ENCODE peak calls at places on chromosomes 4 and X, in ten cellular contexts. K is body of pancreas; W is psoas muscle; O is mammary epithelial cell; S is mesenchymal stem cell; I is fibroblast of lung; A is right lobe of liver; C is CD8-positive, alpha-beta memory T cell; E is right cardiac atrium; Q is NT2/D1. H is an unnamed sample. For H3K4me1 and H3K9me3, the result is how much of the 10 kb centered on the place peaks cover.

GRCh38 chr4:1470816-1471442 is 64.7 kb upstream of the NKX1-1 start:
- DNase-seq in K (no peak), W (peak), O (no peak), S (no peak), I (no peak), A (peak), C (no peak), E (no peak), Q (no peak), H (no peak)

GRCh38 chr4:5963611-5964010 is 54.6 kb downstream of the C4orf50 start:
- DNase-seq in K (no peak), W (no peak), O (no peak), S (no peak), I (no peak), A (no peak), C (no peak), E (no peak), Q (peak), H (no peak)

GRCh38 chrX:23554304-23554703 is 113.0 kb upstream of the PRDX4 start:
- DNase-seq in K (no peak), W (no peak), O (peak), S (peak), I (peak), A (no peak), C (no peak), E (no peak), Q (peak), H (peak)

GRCh38 chr4:33625762-33626161 is 2618.6 kb downstream of the ARAP2 start:
- DNase-seq in K (no peak), W (no peak), O (no peak), S (no peak), I (peak), A (no peak), C (no peak), E (no peak), Q (no peak), H (no peak)

GRCh38 chr4:185265942-185266341 is 56.5 kb downstream of the SNX25 start:
- DNase-seq in K (no peak), W (no peak), O (peak), S (peak), I (peak), A (no peak), C (no peak), E (no peak), Q (no peak), H (peak)

GRCh38 chr4:37767546-37767945 is 58.9 kb upstream of the PGM2 start:
- DNase-seq in K (peak), W (peak), O (peak), S (no peak), I (peak), A (no peak), C (no peak), E (peak), Q (no peak), H (peak)

GRCh38 chrX:103608305-103608963 is 671 bp downstream of the TCEAL3 start:
- DNase-seq in K (peak), W (peak), O (no peak), S (peak), I (no peak), A (no peak), C (no peak), E (peak), Q (no peak), H (peak)

GRCh38 chr4:531076-531475 is 32.1 kb downstream of the PIGG start:
- DNase-seq in K (no peak), W (no peak), O (no peak), S (no peak), I (no peak), A (no peak), C (no peak), E (no peak), Q (no peak), H (no peak)

GRCh38 chrX:2732076-2732475 is 19.8 kb upstream of the XG start:
- DNase-seq in K (no peak), W (no peak), O (no peak), S (no peak), I (no peak), A (no peak), C (no peak), E (no peak), Q (no peak), H (no peak)

GRCh38 chr4:25021206-25021605 is 9.5 kb downstream of the LGI2 start:
- DNase-seq in K (no peak), W (no peak), O (no peak), S (no peak), I (peak), A (no peak), C (no peak), E (no peak), Q (no peak), H (peak)

GRCh38 chr4:16000708-16001483 is 37.9 kb upstream of the FGFBP2 start:
- DNase-seq in K (no peak), W (no peak), O (no peak), S (no peak), I (no peak), A (no peak), C (no peak), E (peak), Q (no peak), H (no peak)

GRCh38 chr4:82097504-82097903 is 276.3 kb downstream of the HNRNPD start:
- DNase-seq in K (no peak), W (no peak), O (no peak), S (no peak), I (no peak), A (no peak), C (no peak), E (no peak), Q (no peak), H (no peak)

GRCh38 chrX:64792598-64793337 is 183.5 kb downstream of the ZC4H2 start:
- DNase-seq in K (no peak), W (no peak), O (no peak), S (no peak), I (no peak), A (peak), C (no peak), E (no peak), Q (peak), H (no peak)

GRCh38 chr4:77065382-77065781 is 10.4 kb downstream of the CCNI start:
- DNase-seq in K (no peak), W (no peak), O (peak), S (peak), I (no peak), A (no peak), C (no peak), E (no peak), Q (no peak), H (peak)

GRCh38 chrX:46630141-46630540 is 56.6 kb downstream of the CHST7 start:
- DNase-seq in K (no peak), W (no peak), O (no peak), S (peak), I (peak), A (no peak), C (no peak), E (no peak), Q (no peak), H (peak)

GRCh38 chr4:113153529-113154101 is 104.2 kb downstream of the ANK2 start:
- DNase-seq in K (no peak), W (no peak), O (peak), S (no peak), I (peak), A (no peak), C (no peak), E (no peak), Q (no peak), H (peak)

GRCh38 chr4:122577808-122578781 is 42.8 kb downstream of the IL21 start:
- DNase-seq in K (peak), W (no peak), O (peak), S (peak), I (peak), A (no peak), C (peak), E (no peak), Q (no peak), H (peak)

GRCh38 chrX:11331788-11332187 is 38.6 kb downstream of the AMELX start:
- DNase-seq in K (no peak), W (no peak), O (no peak), S (no peak), I (no peak), A (no peak), C (no peak), E (no peak), Q (no peak), H (no peak)
- H3K4me3 ChIP-seq in K (no peak), W (no peak), O (no peak), S (no peak), I (no peak), A (no peak), C (no peak), E (no peak), Q (no peak), H (no peak)

GRCh38 chr4:187615972-187616371 is 379.6 kb upstream of the ZFP42 start:
- DNase-seq in K (no peak), W (no peak), O (no peak), S (no peak), I (no peak), A (no peak), C (no peak), E (no peak), Q (no peak), H (no peak)
- H3K4me1 ChIP-seq in K (under half), W (under half), O (under half), S (under half), I (under half), A (under half), C (under half), E (under half), Q (under half), H (under half)

GRCh38 chrX:86322913-86323312 is 174.7 kb downstream of the DACH2 start:
- DNase-seq in K (no peak), W (no peak), O (no peak), S (no peak), I (no peak), A (no peak), C (no peak), E (no peak), Q (no peak), H (no peak)
- H3K9me3 ChIP-seq in K (under half), W (under half), O (under half), S (under half), I (under half), A (under half), C (under half), E (under half), Q (under half), H (under half)

DNA sequence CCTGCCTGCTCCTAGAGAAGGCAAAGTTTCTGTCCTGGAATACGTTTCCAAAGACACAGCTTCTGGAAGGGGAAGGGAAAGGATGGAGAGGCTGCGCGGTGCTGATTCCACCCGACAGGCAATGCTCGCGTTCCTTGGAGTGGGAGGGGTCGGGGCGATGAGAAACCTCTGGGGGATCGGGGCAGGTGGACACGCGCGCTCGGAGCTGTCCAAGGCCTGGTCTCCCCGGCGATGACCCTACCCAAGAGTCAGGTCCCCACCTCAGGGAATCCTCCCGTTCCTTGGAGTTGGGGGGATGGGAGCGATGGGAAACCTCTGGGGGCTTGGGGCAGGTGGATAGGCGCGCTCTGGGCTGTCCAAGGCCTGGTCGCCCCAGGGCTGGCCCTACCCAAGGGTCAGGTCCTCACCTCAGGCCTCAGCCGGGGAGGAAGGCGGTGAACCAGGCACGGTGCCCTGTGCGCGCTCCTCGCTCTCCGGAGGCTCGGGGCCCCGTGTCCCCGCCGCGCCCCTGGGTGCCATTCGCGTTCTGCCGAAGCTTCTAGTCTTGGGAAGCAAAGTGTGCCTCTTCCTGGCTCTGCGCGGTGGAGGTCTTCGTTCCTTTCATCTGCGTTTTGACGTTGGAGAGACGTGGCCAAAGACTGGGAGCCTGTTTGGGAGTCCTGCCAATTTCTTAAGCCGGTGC is 10.6 kb upstream of the SHOX start:
- DNase-seq in K (no peak), W (no peak), O (no peak), S (no peak), I (no peak), A (peak), C (no peak), E (no peak), Q (no peak), H (no peak)
- H3K4me3 ChIP-seq in K (no peak), W (no peak), O (no peak), S (no peak), I (no peak), A (no peak), C (no peak), E (no peak), Q (peak), H (no peak)

DNA sequence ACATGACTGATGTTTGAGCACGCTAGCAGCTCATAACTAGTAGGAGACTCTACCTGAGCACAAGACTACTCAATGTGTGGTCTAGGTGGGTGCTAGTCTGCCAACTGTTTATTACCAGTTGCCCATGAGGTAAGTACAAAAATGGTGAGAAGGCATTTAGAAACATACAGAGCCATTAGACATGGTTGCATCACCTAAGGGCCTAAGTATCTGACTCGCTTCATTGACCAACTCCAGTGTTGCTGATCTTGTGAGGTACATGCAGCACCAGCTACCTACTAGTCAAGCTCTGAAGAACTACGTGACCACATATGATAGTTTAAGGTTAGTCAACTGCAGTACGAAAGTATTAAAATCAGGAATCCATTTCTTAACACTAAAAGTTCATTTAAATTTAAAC is 39.9 kb downstream of the APBB2 start:
- DNase-seq in K (no peak), W (no peak), O (peak), S (peak), I (peak), A (no peak), C (no peak), E (no peak), Q (no peak), H (peak)
- H3K4me1 ChIP-seq in K (under half), W (under half), O (under half), S (under half), I (under half), A (under half), C (under half), E (under half), Q (under half), H (half or more)

GRCh38 chr4:86653237-86653865 is 59.2 kb downstream of the PTPN13 start:
- DNase-seq in K (no peak), W (no peak), O (no peak), S (no peak), I (no peak), A (no peak), C (no peak), E (no peak), Q (peak), H (no peak)
- H3K9me3 ChIP-seq in K (under half), W (under half), O (under half), S (half or more), I (under half), A (under half), C (under half), E (under half), Q (under half), H (under half)

GRCh38 chr4:173448557-173448918 is 49.6 kb upstream of the SCRG1 start:
- DNase-seq in K (no peak), W (no peak), O (no peak), S (no peak), I (peak), A (no peak), C (no peak), E (no peak), Q (no peak), H (peak)
- H3K4me3 ChIP-seq in K (no peak), W (no peak), O (no peak), S (no peak), I (no peak), A (no peak), C (no peak), E (no peak), Q (no peak), H (peak)

GRCh38 chrX:40172169-40172979 is 74.6 kb upstream of the BCOR start:
- DNase-seq in K (peak), W (peak), O (peak), S (peak), I (peak), A (peak), C (no peak), E (peak), Q (no peak), H (peak)

GRCh38 chrX:40169193-40170086 is 71.7 kb upstream of the BCOR start:
- DNase-seq in K (peak), W (peak), O (no peak), S (peak), I (peak), A (no peak), C (peak), E (no peak), Q (peak), H (peak)

GRCh38 chrX:40172980-40173661 is 75.4 kb upstream of the BCOR start:
- DNase-seq in K (no peak), W (no peak), O (no peak), S (peak), I (no peak), A (no peak), C (no peak), E (no peak), Q (no peak), H (no peak)

GRCh38 chrX:40170830-40171512 is 73.2 kb upstream of the BCOR start:
- DNase-seq in K (no peak), W (no peak), O (no peak), S (peak), I (no peak), A (no peak), C (no peak), E (no peak), Q (no peak), H (peak)

GRCh38 chrX:40171513-40172168 is 73.9 kb upstream of the BCOR start:
- DNase-seq in K (no peak), W (peak), O (no peak), S (peak), I (no peak), A (no peak), C (peak), E (no peak), Q (no peak), H (peak)
- H3K4me1 ChIP-seq in K (under half), W (under half), O (under half), S (under half), I (under half), A (under half), C (under half), E (under half), Q (under half), H (under half)

H was measured in adipocyte.